ENCODE peak calls at places on chromosomes 4 and X, in ten cellular contexts. One of them, this sample, is unnamed.

GRCh38 chr4:4200624-4201023 is 26.1 kb downstream of the OTOP1 start:
- DNase-seq in ascending aorta: no peak
- DNase-seq in left lung: no peak
- DNase-seq in Calu3: no peak
- DNase-seq in omental fat pad: no peak
- DNase-seq in endothelial cell: no peak
- DNase-seq in cardiac muscle cell: peak; percentile 3
- DNase-seq in OCI-LY7: no peak
- DNase-seq in Peyer's patch: no peak
- DNase-seq in pancreas: no peak
- DNase-seq in this sample: no peak

GRCh38 chr4:186204103-186204559 is 12.8 kb downstream of the CYP4V2 start:
- DNase-seq in ascending aorta: no peak
- DNase-seq in left lung: no peak
- DNase-seq in Calu3: no peak
- DNase-seq in omental fat pad: no peak
- DNase-seq in endothelial cell: no peak
- DNase-seq in cardiac muscle cell: peak; percentile 84
- DNase-seq in OCI-LY7: no peak
- DNase-seq in Peyer's patch: peak; percentile 80
- DNase-seq in pancreas: no peak
- DNase-seq in this sample: no peak

GRCh38 chr4:80321341-80321740 is 14.2 kb upstream of the CFAP299 start:
- DNase-seq in ascending aorta: no peak
- DNase-seq in left lung: no peak
- DNase-seq in Calu3: no peak
- DNase-seq in omental fat pad: no peak
- DNase-seq in endothelial cell: no peak
- DNase-seq in cardiac muscle cell: no peak
- DNase-seq in OCI-LY7: no peak
- DNase-seq in Peyer's patch: no peak
- DNase-seq in pancreas: no peak
- DNase-seq in this sample: no peak

GRCh38 chrX:138484451-138484850 is 227.1 kb downstream of the FGF13 start:
- DNase-seq in ascending aorta: no peak
- DNase-seq in left lung: no peak
- DNase-seq in Calu3: no peak
- DNase-seq in omental fat pad: no peak
- DNase-seq in endothelial cell: no peak
- DNase-seq in cardiac muscle cell: no peak
- DNase-seq in OCI-LY7: no peak
- DNase-seq in Peyer's patch: no peak
- DNase-seq in pancreas: no peak
- DNase-seq in this sample: no peak

GRCh38 chr4:4532371-4532770 is 9.5 kb downstream of the STX18 start:
- DNase-seq in ascending aorta: no peak
- DNase-seq in left lung: no peak
- DNase-seq in Calu3: no peak
- DNase-seq in omental fat pad: no peak
- DNase-seq in endothelial cell: no peak
- DNase-seq in cardiac muscle cell: no peak
- DNase-seq in OCI-LY7: no peak
- DNase-seq in Peyer's patch: no peak
- DNase-seq in pancreas: no peak
- DNase-seq in this sample: no peak

GRCh38 chr4:1691737-1692373 is 7.7 kb upstream of the FAM53A start:
- DNase-seq in ascending aorta: no peak
- DNase-seq in left lung: no peak
- DNase-seq in Calu3: no peak
- DNase-seq in omental fat pad: no peak
- DNase-seq in endothelial cell: no peak
- DNase-seq in cardiac muscle cell: no peak
- DNase-seq in OCI-LY7: no peak
- DNase-seq in Peyer's patch: no peak
- DNase-seq in pancreas: no peak
- DNase-seq in this sample: no peak

GRCh38 chr4:44354172-44354571 is 94.4 kb downstream of the KCTD8 start:
- DNase-seq in ascending aorta: no peak
- DNase-seq in left lung: no peak
- DNase-seq in Calu3: no peak
- DNase-seq in omental fat pad: no peak
- DNase-seq in endothelial cell: no peak
- DNase-seq in cardiac muscle cell: no peak
- DNase-seq in OCI-LY7: no peak
- DNase-seq in Peyer's patch: no peak
- DNase-seq in pancreas: no peak
- DNase-seq in this sample: no peak

GRCh38 chr4:72602396-72602795 is 33.4 kb upstream of the ADAMTS3 start:
- DNase-seq in ascending aorta: no peak
- DNase-seq in left lung: no peak
- DNase-seq in Calu3: no peak
- DNase-seq in omental fat pad: no peak
- DNase-seq in endothelial cell: no peak
- DNase-seq in cardiac muscle cell: no peak
- DNase-seq in OCI-LY7: no peak
- DNase-seq in Peyer's patch: no peak
- DNase-seq in pancreas: no peak
- DNase-seq in this sample: no peak

GRCh38 chrX:150364347-150365050 is 1.4 kb downstream of the MAMLD1 start:
- DNase-seq in ascending aorta: no peak
- DNase-seq in left lung: peak; percentile 61
- DNase-seq in Calu3: peak; percentile 22
- DNase-seq in omental fat pad: no peak
- DNase-seq in endothelial cell: peak; percentile 19
- DNase-seq in cardiac muscle cell: peak; percentile 19
- DNase-seq in OCI-LY7: no peak
- DNase-seq in Peyer's patch: no peak
- DNase-seq in pancreas: peak; percentile 40
- DNase-seq in this sample: no peak

GRCh38 chr4:89404530-89404929 is 96.9 kb upstream of the GPRIN3 start:
- DNase-seq in ascending aorta: no peak
- DNase-seq in left lung: no peak
- DNase-seq in Calu3: no peak
- DNase-seq in omental fat pad: no peak
- DNase-seq in endothelial cell: no peak
- DNase-seq in cardiac muscle cell: no peak
- DNase-seq in OCI-LY7: no peak
- DNase-seq in Peyer's patch: no peak
- DNase-seq in pancreas: no peak
- DNase-seq in this sample: no peak
- TF ChIP-seq CTCF in ascending aorta: no peak
- TF ChIP-seq CTCF in left lung: no peak
- TF ChIP-seq CTCF in Calu3: no peak
- TF ChIP-seq CTCF in omental fat pad: no peak
- TF ChIP-seq CTCF in endothelial cell: no peak
- TF ChIP-seq CTCF in cardiac muscle cell: no peak
- TF ChIP-seq CTCF in OCI-LY7: no peak
- TF ChIP-seq CTCF in Peyer's patch: no peak
- TF ChIP-seq CTCF in pancreas: no peak
- TF ChIP-seq CTCF in this sample: no peak

GRCh38 chr4:108498925-108499324 is 121.5 kb upstream of the RPL34 start:
- DNase-seq in ascending aorta: no peak
- DNase-seq in left lung: no peak
- DNase-seq in Calu3: no peak
- DNase-seq in omental fat pad: no peak
- DNase-seq in endothelial cell: no peak
- DNase-seq in cardiac muscle cell: no peak
- DNase-seq in OCI-LY7: no peak
- DNase-seq in Peyer's patch: no peak
- DNase-seq in pancreas: no peak
- DNase-seq in this sample: no peak

GRCh38 chr4:108493596-108493931 is 126.8 kb upstream of the RPL34 start:
- DNase-seq in ascending aorta: no peak
- DNase-seq in left lung: no peak
- DNase-seq in Calu3: no peak
- DNase-seq in omental fat pad: no peak
- DNase-seq in endothelial cell: no peak
- DNase-seq in cardiac muscle cell: no peak
- DNase-seq in OCI-LY7: no peak
- DNase-seq in Peyer's patch: no peak
- DNase-seq in pancreas: no peak
- DNase-seq in this sample: no peak

DNA sequence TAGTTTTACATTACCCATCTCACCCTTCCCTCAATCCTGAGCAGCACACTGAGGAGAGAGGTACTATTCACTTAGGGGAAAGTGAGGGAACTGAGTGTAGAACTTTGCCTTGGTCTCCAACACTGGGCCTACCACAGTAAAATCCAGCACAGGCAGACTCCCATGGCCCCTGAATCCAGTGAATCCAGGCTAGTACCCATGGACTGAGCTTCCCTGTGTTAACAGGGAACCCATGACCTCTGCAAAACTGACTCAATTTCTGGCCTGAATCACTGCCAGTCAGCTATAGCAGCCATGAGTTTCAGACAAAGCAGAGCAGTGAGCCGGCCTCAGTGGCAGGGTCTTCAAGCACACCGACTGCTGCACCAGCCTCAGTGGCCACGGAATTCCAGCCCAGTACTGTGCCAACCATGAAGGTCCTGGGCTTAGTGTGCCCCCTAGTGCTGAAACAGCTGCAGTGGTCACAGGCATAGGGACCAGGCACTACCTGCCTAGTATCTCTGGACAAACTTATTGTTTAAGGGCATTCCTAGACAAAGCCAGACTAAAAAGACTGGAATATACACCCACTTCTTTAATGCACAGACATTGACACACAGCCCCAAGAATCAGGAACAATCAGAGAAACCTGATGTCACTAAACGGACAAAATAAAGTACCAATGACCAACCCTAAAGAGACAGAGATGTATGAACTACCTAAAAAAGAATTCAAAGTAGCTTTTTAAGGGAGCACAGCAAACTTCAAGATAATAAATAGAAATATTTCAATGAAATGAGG is 127.4 kb upstream of the RPL34 start:
- DNase-seq in ascending aorta: no peak
- DNase-seq in left lung: no peak
- DNase-seq in Calu3: peak; percentile 43
- DNase-seq in omental fat pad: no peak
- DNase-seq in endothelial cell: peak; percentile 42
- DNase-seq in cardiac muscle cell: peak; percentile 29
- DNase-seq in OCI-LY7: peak; percentile 39
- DNase-seq in Peyer's patch: peak; percentile 55
- DNase-seq in pancreas: no peak
- DNase-seq in this sample: no peak
- TF ChIP-seq CTCF in ascending aorta: no peak
- TF ChIP-seq CTCF in left lung: peak; percentile 14
- TF ChIP-seq CTCF in Calu3: peak; percentile 38
- TF ChIP-seq CTCF in omental fat pad: no peak
- TF ChIP-seq CTCF in endothelial cell: peak; percentile 53
- TF ChIP-seq CTCF in cardiac muscle cell: peak; percentile 50
- TF ChIP-seq CTCF in OCI-LY7: peak; percentile 73
- TF ChIP-seq CTCF in Peyer's patch: peak; percentile 40
- TF ChIP-seq CTCF in pancreas: no peak
- TF ChIP-seq CTCF in this sample: no peak

GRCh38 chr4:54677853-54678650 is 20.3 kb downstream of the KIT start:
- DNase-seq in ascending aorta: no peak
- DNase-seq in left lung: no peak
- DNase-seq in Calu3: no peak
- DNase-seq in omental fat pad: no peak
- DNase-seq in endothelial cell: no peak
- DNase-seq in cardiac muscle cell: no peak
- DNase-seq in OCI-LY7: no peak
- DNase-seq in Peyer's patch: no peak
- DNase-seq in pancreas: no peak
- DNase-seq in this sample: no peak

GRCh38 chr4:54678826-54679225 is 21.1 kb downstream of the KIT start:
- DNase-seq in ascending aorta: no peak
- DNase-seq in left lung: no peak
- DNase-seq in Calu3: no peak
- DNase-seq in omental fat pad: no peak
- DNase-seq in endothelial cell: no peak
- DNase-seq in cardiac muscle cell: no peak
- DNase-seq in OCI-LY7: no peak
- DNase-seq in Peyer's patch: no peak
- DNase-seq in pancreas: no peak
- DNase-seq in this sample: no peak

GRCh38 chr4:54687887-54688841 is 30.4 kb downstream of the KIT start:
- DNase-seq in ascending aorta: no peak
- DNase-seq in left lung: no peak
- DNase-seq in Calu3: no peak
- DNase-seq in omental fat pad: no peak
- DNase-seq in endothelial cell: no peak
- DNase-seq in cardiac muscle cell: no peak
- DNase-seq in OCI-LY7: no peak
- DNase-seq in Peyer's patch: no peak
- DNase-seq in pancreas: no peak
- DNase-seq in this sample: no peak

GRCh38 chr4:54685810-54686209 is 28.1 kb downstream of the KIT start:
- DNase-seq in ascending aorta: no peak
- DNase-seq in left lung: no peak
- DNase-seq in Calu3: no peak
- DNase-seq in omental fat pad: no peak
- DNase-seq in endothelial cell: no peak
- DNase-seq in cardiac muscle cell: no peak
- DNase-seq in OCI-LY7: no peak
- DNase-seq in Peyer's patch: no peak
- DNase-seq in pancreas: no peak
- DNase-seq in this sample: no peak

GRCh38 chr4:54683616-54684346 is 26.0 kb downstream of the KIT start:
- DNase-seq in ascending aorta: no peak
- DNase-seq in left lung: no peak
- DNase-seq in Calu3: peak; percentile 51
- DNase-seq in omental fat pad: no peak
- DNase-seq in endothelial cell: peak; percentile 26
- DNase-seq in cardiac muscle cell: peak; percentile 32
- DNase-seq in OCI-LY7: peak; percentile 37
- DNase-seq in Peyer's patch: peak; percentile 65
- DNase-seq in pancreas: no peak
- DNase-seq in this sample: peak; percentile 43
- TF ChIP-seq CTCF in ascending aorta: no peak
- TF ChIP-seq CTCF in left lung: no peak
- TF ChIP-seq CTCF in Calu3: peak; percentile 41
- TF ChIP-seq CTCF in omental fat pad: no peak
- TF ChIP-seq CTCF in endothelial cell: peak; percentile 28
- TF ChIP-seq CTCF in cardiac muscle cell: peak; percentile 36
- TF ChIP-seq CTCF in OCI-LY7: peak; percentile 76
- TF ChIP-seq CTCF in Peyer's patch: peak; percentile 30
- TF ChIP-seq CTCF in pancreas: no peak
- TF ChIP-seq CTCF in this sample: peak; percentile 35

DNA sequence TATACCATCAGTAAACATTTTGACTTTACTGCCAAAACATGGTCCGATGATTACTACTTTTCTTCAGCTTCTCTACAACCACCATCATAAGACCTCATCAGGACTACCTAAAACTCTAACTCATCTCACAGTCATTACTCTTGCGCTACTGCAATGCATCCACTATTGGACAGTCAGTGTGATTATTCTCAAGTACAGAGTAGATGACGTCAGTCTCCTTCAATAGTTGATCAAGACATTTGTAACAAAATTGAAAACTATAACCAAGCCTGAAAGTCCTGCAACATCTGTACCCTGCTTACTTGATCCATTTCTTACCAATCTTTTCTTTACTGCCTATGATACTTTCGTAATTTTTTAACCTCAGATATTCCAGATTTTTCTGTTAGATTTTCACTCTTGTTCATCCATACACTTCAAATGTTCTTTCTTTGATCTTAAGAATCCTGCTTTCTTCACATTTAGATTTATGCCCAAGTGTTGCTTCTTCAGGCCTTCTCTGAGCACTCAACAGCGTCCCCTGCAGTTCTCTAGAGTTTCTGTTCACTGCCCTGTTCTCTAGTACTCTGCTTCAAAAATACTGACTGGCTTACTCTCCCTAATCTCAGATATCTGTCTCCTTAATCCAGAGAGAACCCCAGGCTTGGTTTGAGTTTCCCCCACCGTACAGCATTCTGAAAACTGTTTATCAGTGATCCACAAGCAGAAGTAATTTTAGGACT is 1517.6 kb downstream of the STIM2 start:
- DNase-seq in ascending aorta: no peak
- DNase-seq in left lung: no peak
- DNase-seq in Calu3: no peak
- DNase-seq in omental fat pad: no peak
- DNase-seq in endothelial cell: no peak
- DNase-seq in cardiac muscle cell: no peak
- DNase-seq in OCI-LY7: no peak
- DNase-seq in Peyer's patch: no peak
- DNase-seq in pancreas: no peak
- DNase-seq in this sample: no peak
- TF ChIP-seq CTCF in ascending aorta: no peak
- TF ChIP-seq CTCF in left lung: no peak
- TF ChIP-seq CTCF in Calu3: no peak
- TF ChIP-seq CTCF in omental fat pad: no peak
- TF ChIP-seq CTCF in endothelial cell: no peak
- TF ChIP-seq CTCF in cardiac muscle cell: no peak
- TF ChIP-seq CTCF in OCI-LY7: no peak
- TF ChIP-seq CTCF in Peyer's patch: no peak
- TF ChIP-seq CTCF in pancreas: no peak
- TF ChIP-seq CTCF in this sample: no peak